ENCODE peak calls at places on chromosome 15, in seven cellular contexts. L, Q, B, P, K, O and M are unnamed samples.

GRCh38 chr15:91865486-91865885 is 12.0 kb downstream of the SLCO3A1 start:
- DNase-seq in K (no peak), L (no peak), Q (no peak), P (no peak), B (no peak), O (no peak), M (no peak)

GRCh38 chr15:101384276-101384675 is 89.2 kb upstream of the SNRPA1 start:
- DNase-seq in B (no peak), O (no peak), Q (no peak), P (no peak), K (no peak), L (no peak), M (no peak)

GRCh38 chr15:85793641-85794597 is 806 bp downstream of the KLHL25 start:
- DNase-seq in B (no peak), P (no peak), Q (peak; percentile 35), O (no peak), K (no peak), L (peak; percentile 56), M (peak; percentile 53)

GRCh38 chr15:57302640-57303257 is 73.6 kb upstream of the CGNL1 start:
- DNase-seq in B (no peak), K (no peak), Q (no peak), L (no peak), P (no peak), O (no peak), M (no peak)

GRCh38 chr15:80597081-80597480 is 98.0 kb upstream of the ABHD17C start:
- DNase-seq in L (no peak), O (no peak), K (no peak), P (no peak), B (no peak), Q (no peak), M (no peak)

GRCh38 chr15:85865070-85865684 is 70.5 kb upstream of the KLHL25 start:
- DNase-seq in P (no peak), L (peak; percentile 22), Q (peak; percentile 50), K (no peak), O (no peak), B (no peak), M (peak; percentile 39)

GRCh38 chr15:67465196-67465952 is 55.6 kb upstream of the C15orf61 start:
- DNase-seq in K (no peak), L (no peak), P (no peak), O (no peak), Q (no peak), B (no peak), M (no peak)

GRCh38 chr15:68635142-68635541 is 56.3 kb downstream of the CORO2B start:
- DNase-seq in L (no peak), Q (no peak), B (peak; percentile 47), O (no peak), K (no peak), P (no peak), M (no peak)

GRCh38 chr15:70792171-70792573 is 28.8 kb upstream of the UACA start:
- DNase-seq in L (no peak), K (no peak), B (no peak), O (no peak), Q (no peak), P (peak; percentile 59), M (no peak)

GRCh38 chr15:100483370-100483769 is 45.4 kb downstream of the CERS3 start:
- DNase-seq in B (no peak), K (no peak), L (no peak), O (no peak), P (no peak), Q (no peak), M (no peak)

GRCh38 chr15:63504979-63505841 is 817 bp downstream of the USP3 start:
- DNase-seq in L (peak; percentile 78), O (peak; percentile 60), Q (peak; percentile 43), B (peak; percentile 64), P (no peak), K (peak; percentile 21), M (peak; percentile 69)

GRCh38 chr15:70863450-70864218 is 9.7 kb upstream of the LARP6 start:
- DNase-seq in K (no peak), Q (no peak), O (no peak), B (peak; percentile 46), L (no peak), P (no peak), M (peak; percentile 53)

GRCh38 chr15:27095809-27096580 is 125.0 kb downstream of the GABRG3 start:
- DNase-seq in Q (no peak), L (no peak), O (no peak), B (peak; percentile 22), P (no peak), K (no peak), M (no peak)